ENCODE peak calls at places on chromosome 7, in ten cellular contexts. P is brain microvascular endothelial cell, B is HCT116, W is prostate gland, O is dorsolateral prefrontal cortex, T is tibial artery, U is neuronal stem cell, Q is transverse colon, Z is kidney epithelial cell, D is tibial nerve. M is an unnamed sample.

GRCh38 chr7:64877714-64878610 is 25.1 kb upstream of the ZNF273 start:
- DNase-seq in P (no peak), B (no peak), W (no peak), O (no peak), T (no peak), U (no peak), Q (no peak), Z (no peak), D (no peak), M (no peak)

GRCh38 chr7:122746948-122747347 is 44.2 kb upstream of the RNF148 start:
- DNase-seq in P (no peak), B (no peak), W (no peak), O (no peak), T (no peak), U (no peak), Q (no peak), Z (no peak), D (no peak), M (no peak)

GRCh38 chr7:125412890-125413665 is 483.5 kb upstream of the POT1 start:
- DNase-seq in P (no peak), B (no peak), W (no peak), O (no peak), T (no peak), U (no peak), Q (no peak), Z (no peak), D (no peak), M (no peak)

GRCh38 chr7:150799156-150799555 is 1.0 kb downstream of the TMEM176B start:
- DNase-seq in P (no peak), B (no peak), W (no peak), O (no peak), T (no peak), U (no peak), Q (no peak), Z (no peak), D (no peak), M (no peak)

GRCh38 chr7:30422922-30423321 is 55.7 kb downstream of the NOD1 start:
- DNase-seq in P (peak), B (peak), W (no peak), O (no peak), T (no peak), U (no peak), Q (no peak), Z (no peak), D (no peak), M (no peak)

GRCh38 chr7:37102518-37103137 is 346.0 kb downstream of the ELMO1 start:
- DNase-seq in P (no peak), B (no peak), W (no peak), O (no peak), T (no peak), U (no peak), Q (no peak), Z (no peak), D (no peak), M (no peak)

GRCh38 chr7:47572101-47572460 is 9.8 kb downstream of the TNS3 start:
- DNase-seq in P (no peak), B (no peak), W (no peak), O (no peak), T (no peak), U (no peak), Q (peak), Z (no peak), D (no peak), M (no peak)

GRCh38 chr7:109386959-109387358 is 817.3 kb downstream of the DNAJB9 start:
- DNase-seq in P (no peak), B (no peak), W (no peak), O (no peak), T (no peak), U (no peak), Q (no peak), Z (no peak), D (no peak), M (no peak)

DNA sequence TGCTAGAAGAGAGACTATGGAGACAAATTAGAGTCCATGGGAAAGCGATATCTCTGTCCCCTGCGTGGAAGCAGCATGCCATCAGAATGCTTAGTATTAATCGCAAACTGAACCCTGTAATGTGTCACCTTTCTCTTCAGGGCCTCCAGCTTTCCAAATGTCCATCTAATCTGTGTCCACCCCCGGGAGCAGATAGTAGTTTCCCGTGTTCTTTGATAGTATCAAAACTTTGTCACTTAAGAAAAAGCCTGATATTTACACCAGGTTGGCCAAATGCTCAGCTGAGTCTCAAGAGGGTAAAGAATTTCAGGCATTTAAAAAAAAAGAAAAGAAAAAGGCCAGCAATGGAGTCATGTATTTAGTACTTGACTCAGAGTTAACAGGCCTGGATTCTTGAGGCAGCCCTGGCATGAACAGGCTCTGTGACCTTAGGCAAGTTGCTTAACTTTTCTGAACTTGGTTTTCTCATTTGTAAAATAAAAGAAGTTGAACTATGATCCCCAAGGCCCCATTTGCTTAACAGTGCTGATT is 10.4 kb upstream of the GSAP start:
- DNase-seq in P (no peak), B (no peak), W (no peak), O (no peak), T (no peak), U (peak), Q (no peak), Z (no peak), D (no peak), M (no peak)
- H3K4me3 ChIP-seq in P (no peak), B (no peak), W (no peak), O (no peak), T (no peak), U (peak), Q (no peak), Z (no peak), D (peak), M (no peak)

GRCh38 chr7:43585521-43585920 is 2.6 kb downstream of the STK17A start:
- DNase-seq in P (no peak), B (no peak), W (no peak), O (no peak), T (no peak), U (no peak), Q (no peak), Z (no peak), D (no peak), M (no peak)
- H3K4me3 ChIP-seq in P (no peak), B (no peak), W (no peak), O (no peak), T (peak), U (no peak), Q (no peak), Z (no peak), D (no peak), M (peak)

GRCh38 chr7:101867265-101867664 is 49.8 kb downstream of the CUX1 start:
- DNase-seq in P (no peak), B (no peak), W (no peak), O (no peak), T (no peak), U (no peak), Q (no peak), Z (no peak), D (no peak), M (no peak)

GRCh38 chr7:101869901-101870290 is 52.5 kb downstream of the CUX1 start:
- DNase-seq in P (no peak), B (no peak), W (no peak), O (no peak), T (no peak), U (no peak), Q (no peak), Z (no peak), D (no peak), M (no peak)

GRCh38 chr7:101870361-101871062 is 53.1 kb downstream of the CUX1 start:
- DNase-seq in P (no peak), B (peak), W (peak), O (no peak), T (no peak), U (no peak), Q (peak), Z (no peak), D (no peak), M (no peak)

GRCh38 chr7:101868191-101868950 is 50.9 kb downstream of the CUX1 start:
- DNase-seq in P (no peak), B (no peak), W (no peak), O (no peak), T (no peak), U (no peak), Q (no peak), Z (no peak), D (no peak), M (no peak)

DNA sequence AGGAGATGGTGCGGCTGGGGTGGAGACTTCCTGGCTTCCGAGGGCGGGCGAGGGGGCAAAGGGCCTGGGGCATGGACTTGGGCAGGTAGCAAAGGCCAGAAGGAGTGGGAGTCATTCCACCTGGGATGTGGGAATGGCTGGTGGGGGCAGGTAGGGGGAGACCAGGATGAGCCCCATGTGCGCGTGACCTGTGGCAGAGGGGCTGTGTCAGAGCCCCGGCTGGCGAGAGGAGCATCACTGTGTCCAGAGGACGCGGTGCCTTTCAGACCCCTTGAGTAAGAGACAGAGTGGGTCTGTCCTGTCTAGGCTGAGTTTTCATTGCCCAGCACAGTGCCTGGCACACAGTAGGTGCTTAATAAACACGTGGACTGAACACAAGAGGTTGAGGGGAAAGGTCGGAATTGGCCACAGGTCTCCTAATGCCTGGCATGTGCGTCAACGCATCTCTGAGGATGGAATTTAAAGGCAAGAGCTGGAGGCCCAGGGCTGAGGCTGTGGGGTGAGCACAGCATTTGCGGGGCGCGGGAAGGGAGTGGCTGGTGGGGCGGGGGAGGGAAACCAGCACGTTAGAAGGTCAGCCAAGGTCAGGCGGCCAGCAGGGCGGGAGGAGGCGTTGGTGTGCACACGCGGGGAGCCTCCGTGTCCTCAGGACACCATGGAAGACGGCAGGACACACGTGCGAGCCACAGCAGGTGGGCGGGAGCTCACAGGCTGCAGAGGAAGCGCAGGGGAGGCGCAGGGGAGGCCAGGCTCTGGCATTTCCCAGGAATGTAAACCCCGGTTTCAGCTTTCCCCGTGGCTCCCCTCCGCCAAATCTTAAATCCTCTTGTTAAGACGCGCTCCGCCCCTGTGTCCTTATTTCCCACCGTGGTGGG is 51.8 kb downstream of the CUX1 start:
- DNase-seq in P (no peak), B (no peak), W (no peak), O (no peak), T (no peak), U (no peak), Q (no peak), Z (no peak), D (no peak), M (no peak)
- H3K4me3 ChIP-seq in P (no peak), B (no peak), W (no peak), O (no peak), T (no peak), U (no peak), Q (no peak), Z (no peak), D (no peak), M (no peak)

GRCh38 chr7:8442814-8443304 is 9.4 kb downstream of the NXPH1 start:
- DNase-seq in P (peak), B (no peak), W (no peak), O (no peak), T (peak), U (peak), Q (no peak), Z (peak), D (no peak), M (no peak)

GRCh38 chr7:8442295-8442813 is 8.9 kb downstream of the NXPH1 start:
- DNase-seq in P (no peak), B (no peak), W (no peak), O (no peak), T (no peak), U (no peak), Q (no peak), Z (no peak), D (no peak), M (no peak)

GRCh38 chr7:8441602-8442294 is 8.3 kb downstream of the NXPH1 start:
- DNase-seq in P (no peak), B (no peak), W (no peak), O (no peak), T (no peak), U (no peak), Q (no peak), Z (no peak), D (no peak), M (no peak)

GRCh38 chr7:8440670-8441069 is 7.3 kb downstream of the NXPH1 start:
- DNase-seq in P (no peak), B (no peak), W (no peak), O (no peak), T (no peak), U (no peak), Q (no peak), Z (no peak), D (no peak), M (no peak)

GRCh38 chr7:8441106-8441590 is 7.7 kb downstream of the NXPH1 start:
- DNase-seq in P (no peak), B (no peak), W (no peak), O (no peak), T (no peak), U (no peak), Q (no peak), Z (no peak), D (no peak), M (no peak)
- H3K4me3 ChIP-seq in P (no peak), B (no peak), W (no peak), O (no peak), T (no peak), U (no peak), Q (no peak), Z (no peak), D (no peak), M (no peak)

GRCh38 chr7:42091461-42092229 is 145.4 kb downstream of the GLI3 start:
- DNase-seq in P (no peak), B (no peak), W (peak), O (no peak), T (no peak), U (no peak), Q (no peak), Z (peak), D (no peak), M (no peak)
- H3K4me3 ChIP-seq in P (no peak), B (no peak), W (no peak), O (no peak), T (no peak), U (no peak), Q (no peak), Z (no peak), D (no peak), M (no peak)